ENCODE peak calls at places on chromosomes 7 and 10, in five cellular contexts. Z, O, A, N and F are unnamed samples.

GRCh38 chr7:69439636-69440325 is 158.5 kb upstream of the AUTS2 start:
- DNase-seq in O (no peak), Z (no peak), N (no peak), A (no peak), F (no peak)

GRCh38 chr7:156764016-156764669 is 123.6 kb downstream of the RNF32 start:
- DNase-seq in Z (no peak), O (peak), A (peak), N (no peak), F (no peak)

GRCh38 chr7:23175820-23176385 is 5.9 kb upstream of the NUP42 start:
- DNase-seq in N (no peak), A (no peak), O (no peak), Z (no peak), F (no peak)

GRCh38 chr7:88927-89921 is 103.1 kb upstream of the FAM20C start:
- DNase-seq in A (no peak), N (no peak), O (no peak), Z (no peak), F (no peak)

GRCh38 chr10:108591417-108591816 is 1331.9 kb downstream of the XPNPEP1 start:
- DNase-seq in A (no peak), O (no peak), N (no peak), Z (no peak), F (no peak)

GRCh38 chr7:130491841-130492518 is at the start of gene MEST:
- DNase-seq in N (no peak), O (no peak), A (no peak), Z (peak), F (no peak)

GRCh38 chr7:87354749-87355148 is 9.3 kb downstream of the CROT start:
- DNase-seq in Z (no peak), A (peak), N (no peak), O (no peak), F (no peak)

GRCh38 chr7:112160130-112160770 is 45.9 kb downstream of the DOCK4 start:
- DNase-seq in O (no peak), Z (no peak), A (no peak), N (no peak), F (no peak)

GRCh38 chr7:1725766-1726630 is 55.9 kb downstream of the ELFN1 start:
- DNase-seq in O (no peak), N (no peak), Z (no peak), A (no peak), F (no peak)

GRCh38 chr7:122132341-122132740 is 11.7 kb downstream of the AASS start:
- DNase-seq in N (no peak), Z (no peak), A (no peak), O (no peak), F (no peak)

GRCh38 chr10:132363921-132364593 is 32.1 kb downstream of the LRRC27 start:
- DNase-seq in O (no peak), N (no peak), A (no peak), Z (peak), F (peak)

GRCh38 chr10:11610151-11610854 is 1.1 kb downstream of the USP6NL start:
- DNase-seq in A (no peak), N (no peak), O (no peak), Z (no peak), F (no peak)

GRCh38 chr7:116139007-116139406 is 71.3 kb upstream of the TES start:
- DNase-seq in Z (no peak), A (no peak), O (no peak), N (no peak), F (no peak)

GRCh38 chr10:6140141-6140841 is 51.5 kb downstream of the RBM17 start:
- DNase-seq in O (peak), Z (peak), N (no peak), A (no peak), F (peak)

GRCh38 chr7:158885624-158886023 is 29.3 kb downstream of the DYNC2I1 start:
- DNase-seq in Z (no peak), N (no peak), A (no peak), O (no peak), F (no peak)

GRCh38 chr10:44393834-44394547 is 9.1 kb upstream of the CXCL12 start:
- DNase-seq in O (no peak), Z (peak), A (no peak), N (no peak), F (no peak)

GRCh38 chr7:47982610-47983009 is 3.2 kb upstream of the HUS1 start:
- DNase-seq in N (no peak), O (no peak), Z (no peak), A (no peak), F (no peak)

GRCh38 chr10:35495521-35496238 is 109.5 kb upstream of the GJD4 start:
- DNase-seq in N (no peak), Z (no peak), A (no peak), O (no peak), F (no peak)

GRCh38 chr7:26508917-26509316 is 217.3 kb downstream of the SNX10 start:
- DNase-seq in O (no peak), N (no peak), A (no peak), Z (no peak), F (no peak)

GRCh38 chr7:45514944-45515343 is 59.2 kb upstream of the ADCY1 start:
- DNase-seq in A (no peak), O (no peak), N (no peak), Z (no peak), F (no peak)

GRCh38 chr10:100490531-100490930 is 27.7 kb downstream of the WNT8B start:
- DNase-seq in A (no peak), Z (no peak), O (no peak), N (no peak), F (no peak)

GRCh38 chr7:109003742-109004141 is 434.1 kb downstream of the DNAJB9 start:
- DNase-seq in A (no peak), Z (no peak), O (no peak), N (no peak), F (no peak)

GRCh38 chr7:40815512-40815911 is 680.7 kb downstream of the SUGCT start:
- DNase-seq in Z (no peak), N (no peak), A (no peak), O (no peak), F (no peak)

GRCh38 chr7:74225400-74225799 is 15.6 kb downstream of the LAT2 start:
- DNase-seq in O (no peak), Z (no peak), N (no peak), A (no peak), F (no peak)

GRCh38 chr7:84948632-84949031 is 238.2 kb downstream of the SEMA3D start:
- DNase-seq in O (no peak), A (no peak), N (no peak), Z (no peak), F (no peak)

GRCh38 chr10:115882021-115882420 is 391.0 kb downstream of the GFRA1 start:
- DNase-seq in N (no peak), Z (no peak), A (no peak), O (no peak), F (no peak)

GRCh38 chr7:81211617-81212016 is 292.8 kb upstream of the SEMA3C start:
- DNase-seq in A (no peak), Z (no peak), N (no peak), O (no peak), F (no peak)

GRCh38 chr7:44631458-44632115 is 25.2 kb downstream of the OGDH start:
- DNase-seq in N (no peak), O (no peak), Z (no peak), A (no peak), F (no peak)

GRCh38 chr7:114939484-114940097 is 17.7 kb downstream of the MDFIC start:
- DNase-seq in N (no peak), Z (no peak), O (no peak), A (no peak), F (no peak)

GRCh38 chr10:104299031-104299904 is 30.3 kb downstream of the GSTO2 start:
- DNase-seq in Z (no peak), A (no peak), N (no peak), O (no peak), F (no peak)
- TF ChIP-seq POLR2AphosphoS5 in Z (no peak), A (no peak), N (no peak), O (no peak), F (no peak)

GRCh38 chr10:79285315-79286185 is 61.7 kb upstream of the PPIF start:
- DNase-seq in A (no peak), Z (no peak), O (no peak), N (no peak), F (no peak)
- TF ChIP-seq POLR2A in A (no peak), Z (no peak), O (no peak), N (no peak), F (no peak)

DNA sequence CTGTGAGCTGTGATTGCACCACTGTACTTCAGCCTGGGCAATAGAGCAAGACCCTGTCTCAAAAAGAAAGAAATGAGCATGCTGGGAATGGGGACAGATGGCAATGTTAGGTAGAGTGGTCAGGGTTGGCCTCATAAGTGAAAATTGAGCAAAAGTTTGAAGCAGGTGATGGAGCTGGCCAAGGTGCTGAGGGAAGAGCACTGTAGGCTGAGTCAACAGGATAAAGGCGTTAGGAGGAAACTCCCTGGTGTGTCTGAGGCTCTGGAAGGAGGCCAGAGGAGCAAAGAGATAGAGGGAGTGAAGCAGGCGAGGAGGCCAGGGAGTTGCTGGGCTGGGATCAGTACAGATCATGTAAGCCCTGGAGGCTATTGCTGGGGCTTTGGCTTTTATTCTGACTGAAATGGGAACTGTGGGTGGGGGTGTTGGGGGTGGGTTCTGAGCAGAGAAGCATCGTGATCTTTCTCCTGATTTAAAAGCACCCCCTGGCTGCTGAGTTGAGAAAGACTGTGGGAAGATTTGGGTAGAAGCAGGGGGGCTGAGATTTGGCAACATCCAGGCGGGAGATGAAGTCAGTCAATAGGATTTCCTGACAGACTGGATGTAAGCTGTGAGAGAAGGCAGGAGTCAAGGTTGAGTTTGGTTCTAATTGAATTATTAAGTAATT is 52.5 kb upstream of the VKORC1L1 start:
- DNase-seq in A (no peak), N (no peak), O (no peak), Z (no peak), F (no peak)
- H3K27ac ChIP-seq in A (no peak), N (no peak), O (no peak), Z (no peak), F (no peak)

GRCh38 chr7:28411876-28412662 is at the start of gene CREB5:
- DNase-seq in N (no peak), O (no peak), Z (no peak), A (no peak), F (no peak)

GRCh38 chr7:28409716-28410627 is 2.3 kb upstream of the CREB5 start:
- DNase-seq in O (peak), A (no peak), N (peak), Z (peak), F (peak)

GRCh38 chr7:28408974-28409715 is 3.2 kb upstream of the CREB5 start:
- DNase-seq in Z (peak), O (peak), N (peak), A (peak), F (peak)

GRCh38 chr7:28408105-28408973 is 4.0 kb upstream of the CREB5 start:
- DNase-seq in Z (no peak), A (no peak), N (no peak), O (peak), F (peak)

DNA sequence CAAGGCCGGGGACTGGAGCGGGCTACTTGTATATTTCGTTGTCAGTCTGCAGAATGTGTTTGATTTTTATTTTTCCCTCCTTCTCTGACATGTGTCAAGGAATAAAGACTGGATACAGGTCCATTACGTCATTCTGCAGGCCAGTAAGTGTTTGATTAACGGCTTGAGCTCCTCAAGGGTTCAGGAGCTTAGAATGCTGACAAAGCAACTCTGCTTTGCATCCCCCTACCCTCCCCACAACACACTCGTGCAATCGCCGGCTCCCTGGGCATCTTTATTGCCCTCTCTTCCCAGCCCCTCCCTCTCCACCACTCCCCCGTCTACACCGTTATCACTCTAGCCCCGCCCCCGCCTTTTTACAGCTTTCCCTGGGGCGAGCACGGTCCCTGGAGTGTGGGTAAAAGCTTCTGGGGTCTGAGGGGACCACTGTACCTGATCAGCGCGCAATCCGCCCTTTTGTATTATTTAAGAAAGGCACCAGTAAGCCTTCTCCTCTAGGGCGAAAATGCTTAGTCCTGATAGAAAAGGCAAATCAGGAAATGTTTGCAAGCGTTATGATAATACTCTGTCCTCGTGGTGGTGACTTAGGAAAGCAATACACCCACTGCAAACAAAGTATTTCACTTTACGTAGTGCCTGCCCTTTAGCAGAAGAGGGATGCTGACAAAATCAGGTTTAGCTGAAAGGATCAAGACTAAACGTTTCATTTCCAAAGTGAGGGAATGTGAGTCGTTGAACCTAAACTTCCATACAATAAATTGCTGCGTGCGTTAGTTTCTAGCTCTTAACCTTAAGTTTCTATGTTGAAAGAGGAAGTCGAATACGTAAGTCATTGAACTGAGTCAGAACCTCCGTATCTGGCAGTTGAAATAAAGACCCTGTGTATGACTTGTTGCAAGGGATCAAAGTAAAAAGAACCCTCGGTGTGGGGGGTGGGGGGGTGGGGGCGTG is 1.4 kb upstream of the CREB5 start:
- DNase-seq in O (peak), A (no peak), N (no peak), Z (no peak), F (peak)
- TF ChIP-seq POLR2AphosphoS5 in O (peak), A (no peak), N (no peak), Z (no peak), F (no peak)